ENCODE peak calls at places on chromosomes 3 and 15, in five cellular contexts. One of them, this sample, is unnamed.

GRCh38 chr3:64187065-64187959 is 38.0 kb downstream of the PRICKLE2 start:
- DNase-seq in HT-29: peak; percentile 42
- DNase-seq in NCI-H510A: no peak
- DNase-seq in A172: peak; percentile 98
- DNase-seq in iPS-NIHi11: peak; percentile 37
- DNase-seq in this sample: no peak

GRCh38 chr3:105521803-105522202 is 155.1 kb downstream of the ALCAM start:
- DNase-seq in HT-29: no peak
- DNase-seq in NCI-H510A: no peak
- DNase-seq in A172: no peak
- DNase-seq in iPS-NIHi11: no peak
- DNase-seq in this sample: no peak

GRCh38 chr3:184907941-184908649 is 96.1 kb downstream of the VPS8 start:
- DNase-seq in HT-29: no peak
- DNase-seq in NCI-H510A: no peak
- DNase-seq in A172: no peak
- DNase-seq in iPS-NIHi11: no peak
- DNase-seq in this sample: no peak

GRCh38 chr15:99137111-99137546 is 32.2 kb downstream of the SYNM start:
- DNase-seq in HT-29: no peak
- DNase-seq in NCI-H510A: peak; percentile 49
- DNase-seq in A172: no peak
- DNase-seq in iPS-NIHi11: no peak
- DNase-seq in this sample: no peak

GRCh38 chr3:51389423-51390183 is 1.5 kb upstream of the RBM15B start:
- DNase-seq in HT-29: peak; percentile 35
- DNase-seq in NCI-H510A: no peak
- DNase-seq in A172: peak; percentile 27
- DNase-seq in iPS-NIHi11: peak; percentile 58
- DNase-seq in this sample: peak; percentile 61

GRCh38 chr3:133448478-133449122 is 48.7 kb downstream of the BFSP2 start:
- DNase-seq in HT-29: no peak
- DNase-seq in NCI-H510A: no peak
- DNase-seq in A172: no peak
- DNase-seq in iPS-NIHi11: no peak
- DNase-seq in this sample: peak; percentile 86

GRCh38 chr3:71876135-71876534 is 91.2 kb upstream of the PROK2 start:
- DNase-seq in HT-29: no peak
- DNase-seq in NCI-H510A: no peak
- DNase-seq in A172: no peak
- DNase-seq in iPS-NIHi11: no peak
- DNase-seq in this sample: no peak

GRCh38 chr15:61393949-61394348 is 164.8 kb upstream of the RORA start:
- DNase-seq in HT-29: no peak
- DNase-seq in NCI-H510A: no peak
- DNase-seq in A172: no peak
- DNase-seq in iPS-NIHi11: no peak
- DNase-seq in this sample: no peak

GRCh38 chr3:6281662-6282061 is 579.3 kb upstream of the GRM7 start:
- DNase-seq in HT-29: no peak
- DNase-seq in NCI-H510A: no peak
- DNase-seq in A172: no peak
- DNase-seq in iPS-NIHi11: no peak
- DNase-seq in this sample: no peak

GRCh38 chr3:48030188-48030587 is 14.0 kb upstream of the MAP4 start:
- DNase-seq in HT-29: no peak
- DNase-seq in NCI-H510A: no peak
- DNase-seq in A172: no peak
- DNase-seq in iPS-NIHi11: no peak
- DNase-seq in this sample: no peak

GRCh38 chr15:56934269-56934668 is 15.8 kb downstream of the TCF12 start:
- DNase-seq in HT-29: no peak
- DNase-seq in NCI-H510A: no peak
- DNase-seq in A172: no peak
- DNase-seq in iPS-NIHi11: no peak
- DNase-seq in this sample: no peak

GRCh38 chr3:19543212-19543841 is 390.7 kb downstream of the EFHB start:
- DNase-seq in HT-29: peak; percentile 35
- DNase-seq in NCI-H510A: no peak
- DNase-seq in A172: peak; percentile 18
- DNase-seq in iPS-NIHi11: peak; percentile 51
- DNase-seq in this sample: no peak

GRCh38 chr15:82832601-82833209 is 23.3 kb downstream of the WHAMM start:
- DNase-seq in HT-29: peak; percentile 72
- DNase-seq in NCI-H510A: no peak
- DNase-seq in A172: peak; percentile 87
- DNase-seq in iPS-NIHi11: peak; percentile 27
- DNase-seq in this sample: no peak

GRCh38 chr15:72128360-72128759 is 10.2 kb downstream of the SENP8 start:
- DNase-seq in HT-29: no peak
- DNase-seq in NCI-H510A: no peak
- DNase-seq in A172: no peak
- DNase-seq in iPS-NIHi11: no peak
- DNase-seq in this sample: no peak

GRCh38 chr3:107810195-107811071 is 280.4 kb downstream of the CD47 start:
- DNase-seq in HT-29: peak; percentile 74
- DNase-seq in NCI-H510A: no peak
- DNase-seq in A172: no peak
- DNase-seq in iPS-NIHi11: no peak
- DNase-seq in this sample: no peak

GRCh38 chr3:113783463-113783862 is 36.6 kb downstream of the ATP6V1A start:
- DNase-seq in HT-29: no peak
- DNase-seq in NCI-H510A: no peak
- DNase-seq in A172: peak; percentile 91
- DNase-seq in iPS-NIHi11: no peak
- DNase-seq in this sample: no peak

GRCh38 chr3:189275852-189276251 is 104.1 kb downstream of the TPRG1 start:
- DNase-seq in HT-29: no peak
- DNase-seq in NCI-H510A: no peak
- DNase-seq in A172: no peak
- DNase-seq in iPS-NIHi11: no peak
- DNase-seq in this sample: no peak

GRCh38 chr15:25776071-25776740 is 86.9 kb downstream of the ATP10A start:
- DNase-seq in HT-29: no peak
- DNase-seq in NCI-H510A: no peak
- DNase-seq in A172: no peak
- DNase-seq in iPS-NIHi11: no peak
- DNase-seq in this sample: no peak

GRCh38 chr3:81302045-81302444 is 459.4 kb downstream of the GBE1 start:
- DNase-seq in HT-29: peak; percentile 8
- DNase-seq in NCI-H510A: peak; percentile 12
- DNase-seq in A172: peak; percentile 39
- DNase-seq in iPS-NIHi11: peak; percentile 66
- DNase-seq in this sample: peak; percentile 9

GRCh38 chr15:49215768-49216739 is 46.0 kb downstream of the GALK2 start:
- DNase-seq in HT-29: peak; percentile 65
- DNase-seq in NCI-H510A: peak; percentile 65
- DNase-seq in A172: peak; percentile 11
- DNase-seq in iPS-NIHi11: peak; percentile 63
- DNase-seq in this sample: peak; percentile 62

GRCh38 chr3:100042144-100042543 is 72.2 kb downstream of the FILIP1L start:
- DNase-seq in HT-29: no peak
- DNase-seq in NCI-H510A: no peak
- DNase-seq in A172: peak; percentile 88
- DNase-seq in iPS-NIHi11: no peak
- DNase-seq in this sample: no peak

GRCh38 chr3:175564335-175564734 is 705.2 kb downstream of the NAALADL2 start:
- DNase-seq in HT-29: no peak
- DNase-seq in NCI-H510A: no peak
- DNase-seq in A172: no peak
- DNase-seq in iPS-NIHi11: no peak
- DNase-seq in this sample: no peak

GRCh38 chr15:48710952-48711495 is 65.5 kb upstream of the FBN1 start:
- DNase-seq in HT-29: no peak
- DNase-seq in NCI-H510A: no peak
- DNase-seq in A172: no peak
- DNase-seq in iPS-NIHi11: no peak
- DNase-seq in this sample: no peak

GRCh38 chr15:77886805-77887448 is 190.6 kb downstream of the TBC1D2B start:
- DNase-seq in HT-29: no peak
- DNase-seq in NCI-H510A: no peak
- DNase-seq in A172: no peak
- DNase-seq in iPS-NIHi11: no peak
- DNase-seq in this sample: no peak

GRCh38 chr3:102454101-102454625 is 19.3 kb downstream of the ZPLD1 start:
- DNase-seq in HT-29: no peak
- DNase-seq in NCI-H510A: no peak
- DNase-seq in A172: no peak
- DNase-seq in iPS-NIHi11: no peak
- DNase-seq in this sample: no peak

GRCh38 chr3:177262396-177262795 is 65.1 kb upstream of the TBL1XR1 start:
- DNase-seq in HT-29: no peak
- DNase-seq in NCI-H510A: no peak
- DNase-seq in A172: no peak
- DNase-seq in iPS-NIHi11: peak; percentile 36
- DNase-seq in this sample: no peak

GRCh38 chr3:24494616-24495333 is at the start of gene THRB:
- DNase-seq in HT-29: peak; percentile 53
- DNase-seq in NCI-H510A: peak; percentile 8
- DNase-seq in A172: no peak
- DNase-seq in iPS-NIHi11: peak; percentile 80
- DNase-seq in this sample: peak; percentile 73

GRCh38 chr3:78951546-78951945 is 816.3 kb downstream of the ROBO1 start:
- DNase-seq in HT-29: no peak
- DNase-seq in NCI-H510A: no peak
- DNase-seq in A172: no peak
- DNase-seq in iPS-NIHi11: no peak
- DNase-seq in this sample: no peak

GRCh38 chr3:15038306-15038705 is 26.8 kb downstream of the MRPS25 start:
- DNase-seq in HT-29: no peak
- DNase-seq in NCI-H510A: no peak
- DNase-seq in A172: no peak
- DNase-seq in iPS-NIHi11: no peak
- DNase-seq in this sample: no peak

GRCh38 chr3:67109651-67110204 is 111.6 kb downstream of the KBTBD8 start:
- DNase-seq in HT-29: peak; percentile 37
- DNase-seq in NCI-H510A: no peak
- DNase-seq in A172: peak; percentile 56
- DNase-seq in iPS-NIHi11: peak; percentile 43
- DNase-seq in this sample: peak; percentile 10

GRCh38 chr3:10798600-10799367 is 17.2 kb upstream of the SLC6A11 start:
- DNase-seq in HT-29: no peak
- DNase-seq in NCI-H510A: no peak
- DNase-seq in A172: no peak
- DNase-seq in iPS-NIHi11: no peak
- DNase-seq in this sample: no peak

GRCh38 chr15:77493324-77493907 is 72.7 kb downstream of the HMG20A start:
- DNase-seq in HT-29: no peak
- DNase-seq in NCI-H510A: no peak
- DNase-seq in A172: peak; percentile 57
- DNase-seq in iPS-NIHi11: no peak
- DNase-seq in this sample: no peak

This sample was measured in germinal center.